ENCODE peak calls at places on chromosomes 12 and 14, in seven cellular contexts. E, Y, D, U, K, L and C are unnamed samples.

GRCh38 chr12:90090929-90091651 is 382.5 kb upstream of the ATP2B1 start:
- DNase-seq in L (no peak), K (peak; percentile 99), D (no peak), E (no peak), Y (peak; percentile 66), U (no peak), C (peak; percentile 64)

GRCh38 chr12:109126781-109127180 is 10.4 kb downstream of the ACACB start:
- DNase-seq in D (no peak), E (no peak), K (no peak), U (no peak), Y (no peak), L (no peak), C (no peak)

GRCh38 chr12:59737725-59738463 is 142.1 kb downstream of the SLC16A7 start:
- DNase-seq in Y (no peak), L (no peak), D (no peak), K (no peak), U (no peak), E (no peak), C (no peak)

GRCh38 chr12:119988440-119988787 is 622 bp upstream of the BICDL1 start:
- DNase-seq in E (no peak), U (no peak), D (no peak), Y (no peak), K (peak; percentile 52), L (no peak), C (no peak)

GRCh38 chr12:29486972-29487371 is 10.5 kb downstream of the OVCH1 start:
- DNase-seq in K (no peak), Y (no peak), E (no peak), U (no peak), D (no peak), L (no peak), C (no peak)

GRCh38 chr12:1668833-1669543 is 21.9 kb upstream of the ADIPOR2 start:
- DNase-seq in E (no peak), D (no peak), K (no peak), L (peak; percentile 25), Y (no peak), U (no peak), C (no peak)

GRCh38 chr12:127450822-127451221 is 816.1 kb upstream of the TMEM132C start:
- DNase-seq in K (no peak), L (no peak), U (no peak), E (no peak), Y (no peak), D (no peak), C (no peak)

GRCh38 chr12:71746983-71747611 is 7.6 kb upstream of the RAB21 start:
- DNase-seq in E (no peak), Y (peak; percentile 61), L (peak; percentile 29), D (peak; percentile 35), K (peak; percentile 66), U (no peak), C (no peak)

GRCh38 chr14:105168979-105169507 is 467 bp upstream of the JAG2 start:
- DNase-seq in K (no peak), U (no peak), Y (no peak), D (peak; percentile 45), E (no peak), L (peak; percentile 60), C (peak; percentile 80)

GRCh38 chr14:72565200-72565599 is 328.7 kb downstream of the DPF3 start:
- DNase-seq in Y (no peak), E (no peak), K (no peak), L (no peak), U (no peak), D (no peak), C (no peak)

GRCh38 chr12:122975790-122976647 is 975 bp downstream of the OGFOD2 start:
- DNase-seq in K (no peak), U (no peak), L (peak; percentile 4), D (no peak), E (no peak), Y (no peak), C (no peak)

GRCh38 chr12:14885718-14886201 is at the start of gene MGP:
- DNase-seq in L (no peak), E (no peak), K (no peak), Y (no peak), D (no peak), U (no peak), C (no peak)

GRCh38 chr12:22543246-22544037 is 900 bp downstream of the C2CD5 start:
- DNase-seq in L (peak; percentile 47), K (no peak), E (peak; percentile 17), U (peak; percentile 91), Y (peak; percentile 60), D (peak; percentile 14), C (no peak)

GRCh38 chr12:109555431-109556315 is 17.6 kb downstream of the MMAB start:
- DNase-seq in K (no peak), D (no peak), U (no peak), L (no peak), E (no peak), Y (no peak), C (no peak)

GRCh38 chr12:105910030-105910429 is 228.7 kb downstream of the NUAK1 start:
- DNase-seq in K (no peak), Y (no peak), U (no peak), D (no peak), E (no peak), L (no peak), C (no peak)

GRCh38 chr12:103751171-103751570 is 89.9 kb downstream of the NT5DC3 start:
- DNase-seq in K (no peak), L (no peak), Y (no peak), U (no peak), D (no peak), E (no peak), C (no peak)

GRCh38 chr12:6228535-6229223 is 28.5 kb downstream of the CD9 start:
- DNase-seq in E (no peak), Y (no peak), L (no peak), D (no peak), K (no peak), U (no peak), C (no peak)

GRCh38 chr14:95664546-95664945 is 21.7 kb upstream of the TCL1B start:
- DNase-seq in D (no peak), E (no peak), Y (no peak), K (no peak), L (no peak), U (no peak), C (no peak)

GRCh38 chr12:132189378-132190011 is 45.2 kb downstream of the NOC4L start:
- DNase-seq in Y (peak; percentile 97), U (peak; percentile 97), D (peak; percentile 93), E (peak; percentile 86), L (peak; percentile 87), K (peak; percentile 89), C (peak; percentile 91)

GRCh38 chr14:50997712-50998111 is 53.4 kb upstream of the PYGL start:
- DNase-seq in E (no peak), D (no peak), L (no peak), Y (no peak), U (no peak), K (no peak), C (no peak)

GRCh38 chr14:62443796-62444195 is 601.5 kb downstream of the KCNH5 start:
- DNase-seq in U (no peak), L (no peak), K (no peak), D (no peak), E (no peak), Y (no peak), C (no peak)

GRCh38 chr12:32217354-32218310 is 111.0 kb downstream of the BICD1 start:
- DNase-seq in D (no peak), Y (no peak), E (no peak), L (no peak), U (no peak), K (no peak), C (no peak)

GRCh38 chr12:122752464-122753212 is at the start of gene DENR:
- DNase-seq in E (peak; percentile 99), K (peak; percentile 97), Y (peak; percentile 100), L (peak; percentile 99), D (peak; percentile 99), U (peak; percentile 99), C (peak; percentile 100)

GRCh38 chr12:26768611-26769603 is 64.1 kb downstream of the ITPR2 start:
- DNase-seq in Y (peak; percentile 48), K (no peak), D (no peak), L (no peak), U (no peak), E (no peak), C (no peak)

GRCh38 chr12:124847675-124848074 is 16.0 kb downstream of the SCARB1 start:
- DNase-seq in K (no peak), U (no peak), L (no peak), D (no peak), Y (no peak), E (no peak), C (no peak)

GRCh38 chr12:79935624-79936040 is 735 bp upstream of the PPP1R12A start:
- DNase-seq in U (no peak), Y (peak; percentile 20), D (no peak), L (no peak), K (no peak), E (no peak), C (no peak)

GRCh38 chr12:110893956-110894355 is 26.4 kb downstream of the MYL2 start:
- DNase-seq in Y (no peak), U (no peak), K (no peak), E (no peak), D (no peak), L (no peak), C (no peak)

GRCh38 chr12:121575952-121576615 is 4.7 kb downstream of the KDM2B start:
- DNase-seq in U (no peak), Y (no peak), D (no peak), K (no peak), E (no peak), L (no peak), C (peak; percentile 64)

GRCh38 chr14:34043627-34044372 is 92.9 kb upstream of the EGLN3 start:
- DNase-seq in K (no peak), Y (peak; percentile 57), U (no peak), L (no peak), E (no peak), D (peak; percentile 42), C (no peak)

GRCh38 chr12:128266086-128266485 is 884 bp upstream of the TMEM132C start:
- DNase-seq in U (no peak), K (no peak), Y (no peak), L (peak; percentile 11), E (no peak), D (no peak), C (no peak)

GRCh38 chr14:44606576-44606975 is 99.5 kb upstream of the FSCB start:
- DNase-seq in E (no peak), Y (no peak), K (no peak), U (no peak), D (no peak), L (no peak), C (no peak)

GRCh38 chr14:51094282-51094821 is 553 bp downstream of the TRIM9 start:
- DNase-seq in D (no peak), K (no peak), Y (no peak), L (peak; percentile 32), E (no peak), U (peak; percentile 79), C (peak; percentile 64)

GRCh38 chr14:101870273-101870939 is 94.0 kb upstream of the DYNC1H1 start:
- DNase-seq in E (no peak), K (no peak), U (no peak), D (no peak), Y (no peak), L (no peak), C (no peak)

GRCh38 chr12:66066071-66066928 is 64.2 kb downstream of the LLPH start:
- DNase-seq in D (no peak), E (no peak), K (no peak), L (no peak), U (no peak), Y (peak; percentile 44), C (no peak)

GRCh38 chr12:107568718-107569117 is 116.9 kb upstream of the PWP1 start:
- DNase-seq in E (no peak), K (no peak), Y (no peak), U (no peak), L (no peak), D (no peak), C (no peak)

GRCh38 chr14:47102472-47102871 is 450.9 kb upstream of the RPL10L start:
- DNase-seq in L (no peak), D (no peak), K (no peak), Y (no peak), U (no peak), E (no peak), C (no peak)

GRCh38 chr14:21090194-21090939 is 8.1 kb downstream of the ZNF219 start:
- DNase-seq in K (no peak), U (no peak), Y (no peak), D (no peak), E (no peak), L (peak; percentile 64), C (peak; percentile 72)

GRCh38 chr12:105928436-105928835 is 210.3 kb downstream of the NUAK1 start:
- DNase-seq in D (no peak), E (no peak), U (peak; percentile 92), Y (peak; percentile 62), L (no peak), K (no peak), C (no peak)